ENCODE peak calls at places on chromosomes 16 and 17, in five cellular contexts. One of them, this sample, is unnamed.

GRCh38 chr17:49013311-49014205 is 16.4 kb downstream of the IGF2BP1 start:
- DNase-seq in fibroblast of pulmonary artery: no peak
- DNase-seq in M059J: no peak
- DNase-seq in HuH-7.5: no peak
- DNase-seq in T-helper 1 cell: no peak
- DNase-seq in this sample: no peak

GRCh38 chr17:77891602-77892001 is 66.9 kb upstream of the TNRC6C start:
- DNase-seq in fibroblast of pulmonary artery: no peak
- DNase-seq in M059J: no peak
- DNase-seq in HuH-7.5: no peak
- DNase-seq in T-helper 1 cell: no peak
- DNase-seq in this sample: no peak

GRCh38 chr17:3040882-3041281 is 22.5 kb downstream of the OR1D5 start:
- DNase-seq in fibroblast of pulmonary artery: no peak
- DNase-seq in M059J: no peak
- DNase-seq in HuH-7.5: no peak
- DNase-seq in T-helper 1 cell: no peak
- DNase-seq in this sample: no peak

GRCh38 chr16:54374136-54374535 is 87.5 kb upstream of the IRX3 start:
- DNase-seq in fibroblast of pulmonary artery: peak
- DNase-seq in M059J: peak
- DNase-seq in HuH-7.5: no peak
- DNase-seq in T-helper 1 cell: no peak
- DNase-seq in this sample: no peak

GRCh38 chr16:56965939-56966515 is 4.3 kb downstream of the CETP start:
- DNase-seq in fibroblast of pulmonary artery: no peak
- DNase-seq in M059J: no peak
- DNase-seq in HuH-7.5: no peak
- DNase-seq in T-helper 1 cell: no peak
- DNase-seq in this sample: no peak

GRCh38 chr17:78383725-78384471 is 5.4 kb downstream of the PGS1 start:
- DNase-seq in fibroblast of pulmonary artery: peak
- DNase-seq in M059J: peak
- DNase-seq in HuH-7.5: no peak
- DNase-seq in T-helper 1 cell: no peak
- DNase-seq in this sample: peak

GRCh38 chr17:15947976-15948752 is 3.2 kb downstream of the ADORA2B start:
- DNase-seq in fibroblast of pulmonary artery: no peak
- DNase-seq in M059J: no peak
- DNase-seq in HuH-7.5: no peak
- DNase-seq in T-helper 1 cell: no peak
- DNase-seq in this sample: peak

GRCh38 chr16:69535123-69536050 is 30.4 kb upstream of the NFAT5 start:
- DNase-seq in fibroblast of pulmonary artery: peak
- DNase-seq in M059J: peak
- DNase-seq in HuH-7.5: no peak
- DNase-seq in T-helper 1 cell: no peak
- DNase-seq in this sample: peak

GRCh38 chr17:39920218-39921210 is 2.1 kb upstream of the GSDMB start:
- DNase-seq in fibroblast of pulmonary artery: no peak
- DNase-seq in M059J: no peak
- DNase-seq in HuH-7.5: no peak
- DNase-seq in T-helper 1 cell: no peak
- DNase-seq in this sample: no peak

GRCh38 chr17:44736551-44737240 is 22.1 kb upstream of the ADAM11 start:
- DNase-seq in fibroblast of pulmonary artery: no peak
- DNase-seq in M059J: no peak
- DNase-seq in HuH-7.5: no peak
- DNase-seq in T-helper 1 cell: no peak
- DNase-seq in this sample: no peak

GRCh38 chr17:80747469-80747868 is 202.8 kb downstream of the RPTOR start:
- DNase-seq in fibroblast of pulmonary artery: no peak
- DNase-seq in M059J: no peak
- DNase-seq in HuH-7.5: no peak
- DNase-seq in T-helper 1 cell: no peak
- DNase-seq in this sample: no peak

GRCh38 chr16:10561001-10561400 is 19.4 kb downstream of the EMP2 start:
- DNase-seq in fibroblast of pulmonary artery: no peak
- DNase-seq in M059J: no peak
- DNase-seq in HuH-7.5: no peak
- DNase-seq in T-helper 1 cell: no peak
- DNase-seq in this sample: no peak

GRCh38 chr16:11576427-11577289 is 10.1 kb downstream of the LITAF start:
- DNase-seq in fibroblast of pulmonary artery: no peak
- DNase-seq in M059J: peak
- DNase-seq in HuH-7.5: no peak
- DNase-seq in T-helper 1 cell: no peak
- DNase-seq in this sample: no peak

This sample was measured in RWPE1.